ENCODE peak calls at places on chromosomes 3 and 15, in six cellular contexts. X is lower leg skin, O is fibroblast of mammary gland, W is AG09309, R is K562, T is ovary. E is an unnamed sample.

GRCh38 chr15:31481157-31481556 is 154.5 kb downstream of the KLF13 start:
- DNase-seq in X (no peak), O (no peak), W (no peak), R (no peak), T (no peak), E (no peak)

GRCh38 chr3:38000965-38001455 is 10.4 kb downstream of the VILL start:
- DNase-seq in X (no peak), O (no peak), W (no peak), R (no peak), T (peak; percentile 34), E (no peak)

GRCh38 chr15:81643773-81644172 is 269.8 kb upstream of the TMC3 start:
- DNase-seq in X (no peak), O (no peak), W (no peak), R (no peak), T (no peak), E (no peak)

GRCh38 chr3:13393427-13394360 is 26.4 kb downstream of the NUP210 start:
- DNase-seq in X (no peak), O (no peak), W (no peak), R (no peak), T (no peak), E (no peak)

GRCh38 chr3:52216585-52217408 is 8.6 kb downstream of the TLR9 start:
- DNase-seq in X (peak; percentile 82), O (peak; percentile 62), W (no peak), R (no peak), T (peak; percentile 81), E (peak; percentile 98)

GRCh38 chr3:190361791-190362190 is 26.2 kb upstream of the CLDN16 start:
- DNase-seq in X (no peak), O (no peak), W (no peak), R (no peak), T (no peak), E (no peak)

GRCh38 chr3:151976211-151977050 is 103.0 kb downstream of the SUCNR1 start:
- DNase-seq in X (peak; percentile 33), O (peak; percentile 98), W (peak; percentile 96), R (peak; percentile 18), T (no peak), E (peak; percentile 87)

GRCh38 chr3:57777774-57778173 is 21.7 kb downstream of the SLMAP start:
- DNase-seq in X (no peak), O (no peak), W (no peak), R (no peak), T (no peak), E (no peak)

GRCh38 chr15:67241132-67241855 is 13.2 kb downstream of the AAGAB start:
- DNase-seq in X (no peak), O (no peak), W (no peak), R (no peak), T (no peak), E (peak; percentile 20)

GRCh38 chr15:80455668-80456442 is 51.7 kb downstream of the ARNT2 start:
- DNase-seq in X (peak; percentile 66), O (peak; percentile 89), W (peak; percentile 92), R (peak; percentile 69), T (peak; percentile 65), E (peak; percentile 89)

GRCh38 chr15:40743921-40744809 is 10.9 kb downstream of the RMDN3 start:
- DNase-seq in X (no peak), O (peak; percentile 94), W (no peak), R (peak; percentile 62), T (no peak), E (peak; percentile 80)

GRCh38 chr3:134486577-134487041 is 752 bp downstream of the CEP63 start:
- DNase-seq in X (no peak), O (peak; percentile 69), W (no peak), R (peak; percentile 32), T (no peak), E (no peak)

GRCh38 chr15:78301813-78302212 is 2.4 kb upstream of the SKIC8 start:
- DNase-seq in X (no peak), O (no peak), W (no peak), R (no peak), T (no peak), E (no peak)

GRCh38 chr3:72573051-72573450 is 275.2 kb downstream of the SHQ1 start:
- DNase-seq in X (no peak), O (no peak), W (no peak), R (no peak), T (no peak), E (no peak)

GRCh38 chr3:74897006-74897405 is 282.5 kb upstream of the CNTN3 start:
- DNase-seq in X (no peak), O (peak; percentile 2), W (no peak), R (no peak), T (no peak), E (no peak)

GRCh38 chr3:150370129-150370602 is 37.9 kb upstream of the TSC22D2 start:
- DNase-seq in X (peak; percentile 63), O (peak; percentile 95), W (peak; percentile 88), R (peak; percentile 63), T (no peak), E (peak; percentile 98)

GRCh38 chr3:28916713-28917499 is 364.0 kb upstream of the RBMS3 start:
- DNase-seq in X (peak; percentile 42), O (peak; percentile 71), W (peak; percentile 25), R (no peak), T (peak; percentile 70), E (no peak)

GRCh38 chr15:41115088-41115651 is 910 bp downstream of the INO80 start:
- DNase-seq in X (no peak), O (peak; percentile 40), W (no peak), R (no peak), T (no peak), E (peak; percentile 57)

GRCh38 chr3:111582114-111582461 is 13.1 kb downstream of the ZBED2 start:
- DNase-seq in X (no peak), O (peak; percentile 38), W (peak; percentile 68), R (no peak), T (no peak), E (peak; percentile 86)

GRCh38 chr15:93182806-93183205 is 93.8 kb upstream of the RGMA start:
- DNase-seq in X (no peak), O (no peak), W (no peak), R (no peak), T (no peak), E (no peak)

GRCh38 chr3:142897807-142898206 is 8.9 kb upstream of the PCOLCE2 start:
- DNase-seq in X (no peak), O (no peak), W (no peak), R (no peak), T (no peak), E (no peak)

GRCh38 chr3:135034291-135034768 is 239.3 kb downstream of the EPHB1 start:
- DNase-seq in X (no peak), O (no peak), W (no peak), R (no peak), T (no peak), E (no peak)

GRCh38 chr3:9497821-9498565 is 55.6 kb downstream of the LHFPL4 start:
- DNase-seq in X (no peak), O (peak; percentile 37), W (no peak), R (no peak), T (no peak), E (peak; percentile 80)

GRCh38 chr3:9499455-9500107 is 54.0 kb downstream of the LHFPL4 start:
- DNase-seq in X (no peak), O (no peak), W (no peak), R (no peak), T (no peak), E (no peak)

GRCh38 chr3:9501226-9501625 is 52.4 kb downstream of the LHFPL4 start:
- DNase-seq in X (no peak), O (no peak), W (no peak), R (no peak), T (no peak), E (no peak)

GRCh38 chr3:9498781-9499180 is 54.8 kb downstream of the LHFPL4 start:
- DNase-seq in X (no peak), O (no peak), W (no peak), R (no peak), T (no peak), E (no peak)

DNA sequence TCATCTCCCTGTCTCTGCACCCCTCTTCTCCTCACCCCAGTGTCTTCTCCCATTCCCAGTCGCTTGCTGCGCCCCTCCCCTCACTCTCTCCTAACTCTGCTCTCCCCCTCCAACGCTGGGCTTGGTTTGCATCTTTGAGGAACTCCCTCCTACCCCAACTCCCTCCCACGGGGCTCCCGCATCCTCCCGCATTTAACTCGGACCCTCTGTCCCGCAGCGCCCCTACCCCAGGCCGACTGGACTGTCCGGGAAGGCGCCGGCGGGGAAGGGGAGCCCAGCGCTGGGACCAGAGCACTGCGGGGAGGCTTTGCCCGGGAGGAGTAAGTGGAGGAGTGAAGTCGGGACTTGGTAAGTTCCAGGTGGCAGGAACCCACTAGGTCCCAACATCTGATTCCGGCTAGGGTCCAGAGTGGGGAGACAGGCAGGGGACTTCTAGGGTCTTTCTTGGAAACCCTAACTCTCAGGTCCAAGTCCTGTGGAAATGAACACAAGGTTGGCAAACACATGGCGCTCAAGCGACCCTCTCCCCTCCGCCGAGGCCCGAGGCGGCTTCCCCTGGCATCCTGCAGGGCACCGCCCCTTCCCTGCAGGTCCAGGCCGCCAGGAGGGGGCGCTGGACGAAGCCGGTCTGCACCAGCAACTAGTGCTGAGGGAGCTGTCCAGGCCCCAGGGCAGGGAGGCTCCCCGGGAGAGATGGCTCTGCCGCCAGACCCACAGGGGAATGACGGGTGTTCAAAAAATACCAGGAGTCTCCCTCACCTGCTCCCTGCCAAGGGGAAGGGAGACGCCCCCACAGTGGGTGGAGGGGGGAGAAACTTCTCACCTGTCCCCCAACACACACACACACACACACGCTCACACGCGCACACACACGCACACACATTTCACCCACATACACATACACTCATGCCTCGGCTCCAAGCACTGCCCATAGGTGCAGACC is 53.2 kb downstream of the LHFPL4 start:
- DNase-seq in X (no peak), O (peak; percentile 56), W (no peak), R (peak; percentile 78), T (peak; percentile 68), E (peak; percentile 49)
- TF ChIP-seq CTCF in X (no peak), O (peak; percentile 82), W (peak; percentile 91), R (peak; percentile 90), T (no peak), E (peak; percentile 84)

GRCh38 chr3:137709011-137709601 is 55.0 kb upstream of the SOX14 start:
- DNase-seq in X (no peak), O (no peak), W (no peak), R (peak; percentile 2), T (no peak), E (no peak)
- TF ChIP-seq CTCF in X (no peak), O (peak; percentile 27), W (no peak), R (no peak), T (no peak), E (peak; percentile 57)

DNA sequence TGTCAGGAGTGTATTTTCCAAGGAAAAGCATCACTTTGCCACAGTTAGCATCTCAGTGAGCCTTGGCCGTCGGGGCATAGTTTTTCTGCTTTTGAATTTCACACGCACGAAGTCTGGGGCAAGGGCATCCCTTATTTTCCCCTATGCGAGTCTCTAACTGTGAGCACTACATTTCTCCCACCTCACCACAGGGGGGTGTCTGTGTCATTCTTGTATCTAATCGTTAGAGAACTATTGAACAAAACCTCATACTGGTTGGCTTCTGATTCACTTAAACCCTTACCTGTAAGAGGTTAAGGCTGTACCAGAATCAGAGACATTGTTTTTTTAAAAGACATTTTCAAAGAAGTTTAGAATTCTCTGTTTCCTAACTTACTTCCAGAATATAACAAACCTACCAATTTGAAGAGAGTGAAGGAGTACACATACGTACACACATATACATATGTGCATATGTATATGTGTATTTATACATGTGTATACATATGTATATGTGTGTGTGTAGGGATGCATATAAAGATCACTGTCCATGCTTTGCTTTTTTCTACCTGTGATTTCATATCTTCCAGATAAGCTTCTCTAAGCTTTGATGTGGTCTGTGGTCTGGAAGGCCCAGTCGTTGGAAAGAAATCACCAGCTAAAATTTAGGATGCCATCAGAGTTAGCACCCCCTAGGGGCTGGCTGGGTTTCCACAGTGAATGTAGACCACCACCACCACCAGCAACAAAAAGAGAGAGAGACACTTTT is 49.4 kb downstream of the MYZAP start:
- DNase-seq in X (no peak), O (peak; percentile 43), W (peak; percentile 1), R (peak; percentile 32), T (no peak), E (no peak)
- TF ChIP-seq CTCF in X (no peak), O (peak; percentile 56), W (peak; percentile 63), R (peak; percentile 49), T (no peak), E (peak; percentile 58)

GRCh38 chr3:187705164-187705563 is 2.8 kb upstream of the RTP2 start:
- DNase-seq in X (no peak), O (no peak), W (no peak), R (no peak), T (no peak), E (no peak)
- TF ChIP-seq CTCF in X (no peak), O (no peak), W (no peak), R (no peak), T (no peak), E (no peak)